ENCODE peak calls at places on chromosomes 6 and 20, in four cellular contexts. C, M, B and N are unnamed samples.

GRCh38 chr6:8530775-8531435 is 95.6 kb upstream of the SLC35B3 start:
- DNase-seq in C (no peak), M (peak), B (no peak), N (no peak)

GRCh38 chr20:36128463-36129176 is 25.9 kb upstream of the EPB41L1 start:
- DNase-seq in C (no peak), M (no peak), B (no peak), N (no peak)

GRCh38 chr6:169382735-169383134 is 129.1 kb upstream of the THBS2 start:
- DNase-seq in C (no peak), M (no peak), B (no peak), N (no peak)

GRCh38 chr6:96499781-96500180 is 21.8 kb upstream of the UFL1 start:
- DNase-seq in C (no peak), M (peak), B (no peak), N (no peak)

GRCh38 chr6:70304611-70305010 is 1.7 kb upstream of the COL9A1 start:
- DNase-seq in C (no peak), M (no peak), B (no peak), N (no peak)

GRCh38 chr20:48864738-48865318 is 37.0 kb upstream of the PREX1 start:
- DNase-seq in C (no peak), M (no peak), B (no peak), N (no peak)

GRCh38 chr20:43755851-43756250 is 29.0 kb upstream of the GTSF1L start:
- DNase-seq in C (no peak), M (no peak), B (no peak), N (no peak)

GRCh38 chr6:75852721-75853120 is 103.7 kb downstream of the MYO6 start:
- DNase-seq in C (no peak), M (no peak), B (no peak), N (no peak)

GRCh38 chr20:62596486-62596885 is 45.8 kb upstream of the SLCO4A1 start:
- DNase-seq in C (no peak), M (no peak), B (no peak), N (no peak)

GRCh38 chr6:56932891-56933473 is 21.9 kb upstream of the BEND6 start:
- DNase-seq in C (no peak), M (no peak), B (no peak), N (no peak)

GRCh38 chr6:166483556-166484250 is 101.0 kb upstream of the MPC1 start:
- DNase-seq in C (no peak), M (no peak), B (no peak), N (no peak)

GRCh38 chr20:23266530-23267398 is 83.8 kb upstream of the NXT1 start:
- DNase-seq in C (no peak), M (no peak), B (no peak), N (no peak)

GRCh38 chr6:11750682-11751081 is 27.9 kb downstream of the ADTRP start:
- DNase-seq in C (no peak), M (no peak), B (no peak), N (no peak)

GRCh38 chr6:157263881-157264397 is 59.4 kb downstream of the TMEM242 start:
- DNase-seq in C (no peak), M (no peak), B (no peak), N (no peak)

GRCh38 chr6:13579911-13580310 is 5.5 kb downstream of the SIRT5 start:
- DNase-seq in C (no peak), M (no peak), B (no peak), N (peak)

GRCh38 chr20:31842471-31843157 is 2.8 kb downstream of the FOXS1 start:
- DNase-seq in C (no peak), M (peak), B (no peak), N (no peak)

GRCh38 chr6:75800708-75801505 is 51.9 kb downstream of the MYO6 start:
- DNase-seq in C (no peak), M (no peak), B (no peak), N (no peak)

GRCh38 chr6:125910518-125910917 is 46.1 kb upstream of the HINT3 start:
- DNase-seq in C (no peak), M (no peak), B (peak), N (no peak)

GRCh38 chr6:92122746-92123145 is 1296.6 kb downstream of the EPHA7 start:
- DNase-seq in C (no peak), M (peak), B (no peak), N (no peak)

GRCh38 chr6:50989123-50989522 is 170.5 kb downstream of the TFAP2B start:
- DNase-seq in C (no peak), M (no peak), B (no peak), N (no peak)

GRCh38 chr6:53811746-53812145 is 16.9 kb downstream of the LRRC1 start:
- DNase-seq in C (no peak), M (no peak), B (no peak), N (no peak)

GRCh38 chr6:35728663-35729348 is 8.0 kb upstream of the ARMC12 start:
- DNase-seq in C (no peak), M (peak), B (no peak), N (no peak)

GRCh38 chr6:11999245-11999644 is 12.9 kb upstream of the HIVEP1 start:
- DNase-seq in C (no peak), M (no peak), B (no peak), N (no peak)

GRCh38 chr6:45427632-45428031 is 49.9 kb upstream of the SUPT3H start:
- DNase-seq in C (no peak), M (no peak), B (no peak), N (no peak)

GRCh38 chr20:45949542-45950329 is 15.3 kb downstream of the PCIF1 start:
- DNase-seq in C (no peak), M (no peak), B (no peak), N (no peak)

GRCh38 chr6:149545258-149545753 is 537 bp downstream of the PPIL4 start:
- DNase-seq in C (no peak), M (peak), B (no peak), N (peak)

GRCh38 chr6:116015560-116015959 is 45.1 kb downstream of the FRK start:
- DNase-seq in C (no peak), M (no peak), B (no peak), N (no peak)

GRCh38 chr6:89954721-89955148 is 60.5 kb downstream of the GJA10 start:
- DNase-seq in C (no peak), M (no peak), B (no peak), N (no peak)

GRCh38 chr20:51660741-51661608 is 107.2 kb downstream of the ATP9A start:
- DNase-seq in C (peak), M (no peak), B (no peak), N (no peak)

GRCh38 chr6:24691550-24691949 is 24.7 kb downstream of the ACOT13 start:
- DNase-seq in C (no peak), M (no peak), B (no peak), N (no peak)

GRCh38 chr20:33606114-33606771 is 55.9 kb upstream of the C20orf144 start:
- DNase-seq in C (no peak), M (no peak), B (peak), N (no peak)

GRCh38 chr6:35294308-35294945 is 3.2 kb upstream of the DEF6 start:
- DNase-seq in C (peak), M (peak), B (no peak), N (peak)

GRCh38 chr20:20795721-20796120 is 83.3 kb upstream of the RALGAPA2 start:
- DNase-seq in C (no peak), M (no peak), B (no peak), N (no peak)

GRCh38 chr6:45617441-45617840 is 239.7 kb upstream of the SUPT3H start:
- DNase-seq in C (no peak), M (no peak), B (no peak), N (no peak)

GRCh38 chr6:111187874-111188273 is 100.6 kb downstream of the SLC16A10 start:
- DNase-seq in C (no peak), M (no peak), B (no peak), N (no peak)

GRCh38 chr20:57106030-57106682 is 160.3 kb downstream of the BMP7 start:
- DNase-seq in C (peak), M (peak), B (no peak), N (no peak)

GRCh38 chr6:71584712-71585436 is 296.3 kb downstream of the OGFRL1 start:
- DNase-seq in C (no peak), M (no peak), B (no peak), N (no peak)

GRCh38 chr20:3612795-3613560 is 50.2 kb downstream of the GFRA4 start:
- DNase-seq in C (no peak), M (no peak), B (no peak), N (peak)
- TF ChIP-seq POLR2AphosphoS5 in C (no peak), M (no peak), B (no peak), N (no peak)

GRCh38 chr6:39203804-39204495 is 25.3 kb downstream of the KCNK5 start:
- DNase-seq in C (peak), M (peak), B (no peak), N (no peak)
- H3K4me3 ChIP-seq in C (no peak), M (peak), B (no peak), N (no peak)

GRCh38 chr20:60009826-60010616 is 51.8 kb downstream of the CDH26 start:
- DNase-seq in C (no peak), M (peak), B (no peak), N (no peak)
- TF ChIP-seq POLR2AphosphoS5 in C (no peak), M (no peak), B (no peak), N (no peak)

GRCh38 chr6:23245559-23245958 is 676.2 kb downstream of the HDGFL1 start:
- DNase-seq in C (no peak), M (no peak), B (no peak), N (no peak)
- H3K4me3 ChIP-seq in C (no peak), M (no peak), B (no peak), N (no peak)

GRCh38 chr6:39945626-39946025 is 11.4 kb upstream of the MOCS1 start:
- DNase-seq in C (no peak), M (no peak), B (no peak), N (no peak)
- TF ChIP-seq POLR2AphosphoS5 in C (no peak), M (no peak), B (no peak), N (no peak)

GRCh38 chr6:32837651-32838113 is 857 bp downstream of the TAP2 start:
- DNase-seq in C (no peak), M (no peak), B (no peak), N (no peak)

GRCh38 chr6:32838114-32838958 is at the start of gene TAP2:
- DNase-seq in C (peak), M (peak), B (no peak), N (peak)

GRCh38 chr6:32835167-32835893 is 3.2 kb downstream of the TAP2 start:
- DNase-seq in C (no peak), M (no peak), B (no peak), N (no peak)

GRCh38 chr6:32839356-32839755 is 817 bp upstream of the TAP2 start:
- DNase-seq in C (no peak), M (no peak), B (no peak), N (no peak)

GRCh38 chr6:32836873-32837272 is 1.7 kb downstream of the TAP2 start:
- DNase-seq in C (no peak), M (no peak), B (no peak), N (no peak)
- H3K4me3 ChIP-seq in C (no peak), M (no peak), B (peak), N (peak)

DNA sequence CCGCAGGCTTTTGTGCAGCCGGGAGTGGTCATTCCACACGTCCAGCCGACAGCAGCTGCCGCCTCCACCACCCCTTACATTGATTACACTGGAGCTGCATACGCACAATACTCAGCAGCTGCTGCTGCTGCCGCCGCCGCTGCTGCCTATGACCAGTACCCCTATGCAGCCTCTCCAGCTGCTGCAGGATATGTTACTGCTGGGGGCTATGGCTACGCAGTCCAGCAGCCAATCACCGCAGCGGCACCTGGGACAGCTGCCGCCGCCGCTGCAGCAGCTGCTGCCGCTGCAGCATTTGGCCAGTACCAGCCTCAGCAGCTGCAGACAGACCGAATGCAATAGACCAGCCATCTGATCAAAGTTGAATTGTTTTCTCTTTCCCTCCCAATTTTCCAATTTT is 10.6 kb downstream of the RBM24 start:
- DNase-seq in C (no peak), M (no peak), B (no peak), N (no peak)
- TF ChIP-seq POLR2AphosphoS5 in C (no peak), M (no peak), B (no peak), N (no peak)

GRCh38 chr20:3674447-3674846 is 7.4 kb downstream of the ADAM33 start:
- DNase-seq in C (no peak), M (no peak), B (no peak), N (no peak)

GRCh38 chr20:3671986-3672863 is 9.0 kb upstream of the GFRA4 start:
- DNase-seq in C (no peak), M (peak), B (no peak), N (no peak)

GRCh38 chr20:3673551-3674070 is 8.2 kb downstream of the ADAM33 start:
- DNase-seq in C (no peak), M (peak), B (no peak), N (no peak)

GRCh38 chr20:3670945-3671344 is 7.7 kb upstream of the GFRA4 start:
- DNase-seq in C (no peak), M (no peak), B (no peak), N (no peak)

GRCh38 chr20:3672864-3673550 is 8.8 kb downstream of the ADAM33 start:
- DNase-seq in C (no peak), M (peak), B (no peak), N (no peak)
- H3K4me3 ChIP-seq in C (no peak), M (peak), B (no peak), N (peak)